ENCODE peak calls at places on chromosome 11, in four cellular contexts. One of them, this sample, is unnamed. For H3K4me1, the result is how much of the 10 kb centered on the place peaks cover.

GRCh38 chr11:18463439-18463838 is 7.8 kb downstream of the LDHAL6A start:
- DNase-seq in IMR-90: no peak
- DNase-seq in mesendoderm: no peak
- DNase-seq in H1: no peak
- DNase-seq in this sample: no peak

GRCh38 chr11:124644426-124645280 is 22.0 kb downstream of the TBRG1 start:
- DNase-seq in IMR-90: peak
- DNase-seq in mesendoderm: peak
- DNase-seq in H1: peak
- DNase-seq in this sample: peak

GRCh38 chr11:11220786-11221185 is 132.3 kb downstream of the CSNK2A3 start:
- DNase-seq in IMR-90: no peak
- DNase-seq in mesendoderm: peak
- DNase-seq in H1: no peak
- DNase-seq in this sample: no peak

GRCh38 chr11:33040127-33040861 is 922 bp downstream of the TCP11L1 start:
- DNase-seq in IMR-90: peak
- DNase-seq in mesendoderm: peak
- DNase-seq in H1: no peak
- DNase-seq in this sample: no peak

GRCh38 chr11:62484352-62484751 is 62.3 kb downstream of the AHNAK start:
- DNase-seq in IMR-90: no peak
- DNase-seq in mesendoderm: peak
- DNase-seq in H1: no peak
- DNase-seq in this sample: no peak

GRCh38 chr11:13923182-13923581 is 39.3 kb upstream of the SPON1 start:
- DNase-seq in IMR-90: no peak
- DNase-seq in mesendoderm: peak
- DNase-seq in H1: no peak
- DNase-seq in this sample: no peak

GRCh38 chr11:545171-545570 is 7.8 kb downstream of the LRRC56 start:
- DNase-seq in IMR-90: no peak
- DNase-seq in mesendoderm: no peak
- DNase-seq in H1: no peak
- DNase-seq in this sample: no peak

GRCh38 chr11:2586091-2586792 is 113.6 kb downstream of the KCNQ1OT1 start:
- DNase-seq in IMR-90: no peak
- DNase-seq in mesendoderm: no peak
- DNase-seq in H1: no peak
- DNase-seq in this sample: peak

GRCh38 chr11:94183886-94184264 is 55.2 kb downstream of the PANX1 start:
- DNase-seq in IMR-90: peak
- DNase-seq in mesendoderm: peak
- DNase-seq in H1: peak
- DNase-seq in this sample: peak

GRCh38 chr11:91926967-91927366 is 297.7 kb upstream of the FAT3 start:
- DNase-seq in IMR-90: no peak
- DNase-seq in mesendoderm: no peak
- DNase-seq in H1: no peak
- DNase-seq in this sample: no peak

GRCh38 chr11:79437274-79437980 is 3.4 kb downstream of the TENM4 start:
- DNase-seq in IMR-90: peak
- DNase-seq in mesendoderm: peak
- DNase-seq in H1: peak
- DNase-seq in this sample: peak

GRCh38 chr11:1203505-1204271 is 19.2 kb upstream of the MUC5B start:
- DNase-seq in IMR-90: no peak
- DNase-seq in mesendoderm: no peak
- DNase-seq in H1: no peak
- DNase-seq in this sample: peak

GRCh38 chr11:44338031-44338430 is 28.1 kb upstream of the ALX4 start:
- DNase-seq in IMR-90: no peak
- DNase-seq in mesendoderm: no peak
- DNase-seq in H1: no peak
- DNase-seq in this sample: no peak

GRCh38 chr11:46180741-46181140 is 59.5 kb upstream of the PHF21A start:
- DNase-seq in IMR-90: no peak
- DNase-seq in mesendoderm: no peak
- DNase-seq in H1: no peak
- DNase-seq in this sample: no peak

GRCh38 chr11:2671748-2672147 is 28.0 kb downstream of the KCNQ1OT1 start:
- DNase-seq in IMR-90: no peak
- DNase-seq in mesendoderm: no peak
- DNase-seq in H1: peak
- DNase-seq in this sample: no peak

GRCh38 chr11:61756452-61757212 is 4.2 kb downstream of the MYRF start:
- DNase-seq in IMR-90: peak
- DNase-seq in mesendoderm: peak
- DNase-seq in H1: no peak
- DNase-seq in this sample: no peak

GRCh38 chr11:11985016-11985715 is 23.3 kb downstream of the DKK3 start:
- DNase-seq in IMR-90: peak
- DNase-seq in mesendoderm: no peak
- DNase-seq in H1: no peak
- DNase-seq in this sample: peak

GRCh38 chr11:10864688-10865087 is 6.8 kb upstream of the ZBED5 start:
- DNase-seq in IMR-90: peak
- DNase-seq in mesendoderm: no peak
- DNase-seq in H1: no peak
- DNase-seq in this sample: no peak

GRCh38 chr11:16632295-16633200 is 105.9 kb upstream of the C11orf58 start:
- DNase-seq in IMR-90: peak
- DNase-seq in mesendoderm: peak
- DNase-seq in H1: peak
- DNase-seq in this sample: peak

GRCh38 chr11:44808053-44808753 is 81.4 kb downstream of the TSPAN18 start:
- DNase-seq in IMR-90: no peak
- DNase-seq in mesendoderm: no peak
- DNase-seq in H1: no peak
- DNase-seq in this sample: no peak

GRCh38 chr11:31863170-31863929 is 52.2 kb upstream of the PAX6 start:
- DNase-seq in IMR-90: no peak
- DNase-seq in mesendoderm: peak
- DNase-seq in H1: no peak
- DNase-seq in this sample: peak

GRCh38 chr11:68065841-68066240 is 27.0 kb downstream of the TCIRG1 start:
- DNase-seq in IMR-90: no peak
- DNase-seq in mesendoderm: no peak
- DNase-seq in H1: no peak
- DNase-seq in this sample: no peak

GRCh38 chr11:2750601-2751522 is 51.1 kb upstream of the KCNQ1OT1 start:
- DNase-seq in IMR-90: no peak
- DNase-seq in mesendoderm: no peak
- DNase-seq in H1: no peak
- DNase-seq in this sample: no peak

GRCh38 chr11:35183526-35183925 is 44.6 kb downstream of the CD44 start:
- DNase-seq in IMR-90: no peak
- DNase-seq in mesendoderm: no peak
- DNase-seq in H1: no peak
- DNase-seq in this sample: no peak
- H3K4me1 ChIP-seq in IMR-90: under half
- H3K4me1 ChIP-seq in mesendoderm: under half
- H3K4me1 ChIP-seq in H1: under half
- H3K4me1 ChIP-seq in this sample: under half

GRCh38 chr11:59078435-59078834 is 7.7 kb upstream of the GLYATL1B start:
- DNase-seq in IMR-90: no peak
- DNase-seq in mesendoderm: no peak
- DNase-seq in H1: no peak
- DNase-seq in this sample: no peak
- H3K4me2 ChIP-seq in IMR-90: no peak
- H3K4me2 ChIP-seq in mesendoderm: no peak
- H3K4me2 ChIP-seq in H1: no peak
- H3K4me2 ChIP-seq in this sample: no peak

DNA sequence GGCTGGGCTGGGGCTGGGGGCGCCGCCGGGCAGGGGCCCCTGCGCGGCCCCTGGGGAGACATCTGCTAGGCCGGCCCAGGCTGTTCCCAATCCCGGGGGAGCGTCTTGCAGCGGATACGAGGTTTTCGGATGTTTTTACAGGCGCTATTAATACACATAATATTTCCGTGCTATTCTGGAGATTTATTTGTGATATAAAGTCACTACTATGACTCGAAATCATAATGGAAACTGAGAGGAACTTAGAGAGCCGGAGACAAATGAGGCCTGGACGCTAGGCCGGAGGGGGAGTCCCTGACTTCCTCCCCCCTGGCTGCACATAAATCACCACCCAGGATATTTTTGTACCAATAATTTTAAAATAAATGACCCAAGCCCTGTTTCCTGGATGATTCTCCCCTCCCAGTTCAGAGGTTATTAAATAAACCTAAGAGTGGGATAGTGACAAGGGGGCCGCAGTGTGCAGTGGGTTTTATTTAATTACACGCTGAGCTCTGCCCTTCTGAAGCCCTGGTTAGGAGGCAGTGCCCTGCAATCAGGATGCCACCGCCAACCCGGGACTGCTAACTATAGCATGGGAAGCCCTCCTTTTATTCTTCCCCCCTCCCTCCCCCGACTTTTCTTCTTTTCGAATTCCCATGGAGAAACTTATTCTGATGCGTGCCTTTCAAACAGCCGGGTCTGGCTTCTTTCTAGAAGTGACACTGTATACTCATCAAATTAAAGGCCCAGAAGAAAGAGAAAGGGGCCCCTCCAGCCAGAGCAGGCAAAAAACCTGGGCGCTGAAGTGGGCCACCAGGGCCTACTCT is 91.5 kb upstream of the ANO1 start:
- DNase-seq in IMR-90: no peak
- DNase-seq in mesendoderm: no peak
- DNase-seq in H1: peak
- DNase-seq in this sample: no peak
- H3K56ac ChIP-seq in IMR-90: no peak
- H3K56ac ChIP-seq in mesendoderm: no peak
- H3K56ac ChIP-seq in H1: no peak
- H3K56ac ChIP-seq in this sample: no peak

GRCh38 chr11:81071641-81072040 is 1630.8 kb upstream of the TENM4 start:
- DNase-seq in IMR-90: no peak
- DNase-seq in mesendoderm: peak
- DNase-seq in H1: no peak
- DNase-seq in this sample: no peak
- H3K4me1 ChIP-seq in IMR-90: under half
- H3K4me1 ChIP-seq in mesendoderm: under half
- H3K4me1 ChIP-seq in H1: under half
- H3K4me1 ChIP-seq in this sample: under half

DNA sequence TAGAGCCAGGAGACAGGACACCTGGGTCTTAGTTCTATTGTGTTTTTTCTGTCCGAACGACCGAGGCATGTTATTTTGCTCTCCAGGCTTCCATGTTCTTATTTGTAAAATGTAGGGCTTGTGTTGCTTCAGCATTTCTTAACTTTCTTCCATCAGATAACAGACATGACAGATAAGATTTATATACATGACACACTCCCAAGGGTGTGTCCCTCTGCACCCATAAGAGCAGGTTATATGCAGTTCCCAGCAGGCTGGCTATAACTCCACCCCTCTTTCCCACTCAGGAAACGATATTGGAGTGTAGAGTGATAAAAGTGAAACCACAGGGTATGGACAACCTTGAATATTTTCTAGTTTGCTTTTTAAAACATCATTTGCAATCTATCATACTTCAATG is 65.8 kb downstream of the APIP start:
- DNase-seq in IMR-90: no peak
- DNase-seq in mesendoderm: no peak
- DNase-seq in H1: no peak
- DNase-seq in this sample: no peak
- H3K4me2 ChIP-seq in IMR-90: no peak
- H3K4me2 ChIP-seq in mesendoderm: no peak
- H3K4me2 ChIP-seq in H1: no peak
- H3K4me2 ChIP-seq in this sample: no peak

GRCh38 chr11:63991558-63991957 is 5.3 kb downstream of the OTUB1 start:
- DNase-seq in IMR-90: no peak
- DNase-seq in mesendoderm: no peak
- DNase-seq in H1: no peak
- DNase-seq in this sample: no peak

GRCh38 chr11:63986932-63987513 is 785 bp downstream of the OTUB1 start:
- DNase-seq in IMR-90: no peak
- DNase-seq in mesendoderm: no peak
- DNase-seq in H1: no peak
- DNase-seq in this sample: no peak

GRCh38 chr11:63986156-63986931 is at the start of gene OTUB1:
- DNase-seq in IMR-90: peak
- DNase-seq in mesendoderm: peak
- DNase-seq in H1: peak
- DNase-seq in this sample: peak

GRCh38 chr11:63985812-63986155 is 454 bp upstream of the OTUB1 start:
- DNase-seq in IMR-90: no peak
- DNase-seq in mesendoderm: no peak
- DNase-seq in H1: no peak
- DNase-seq in this sample: no peak
- H3K56ac ChIP-seq in IMR-90: peak
- H3K56ac ChIP-seq in mesendoderm: peak
- H3K56ac ChIP-seq in H1: peak
- H3K56ac ChIP-seq in this sample: no peak

GRCh38 chr11:64854534-64855502 is 10.4 kb upstream of the CDC42BPG start:
- DNase-seq in IMR-90: peak
- DNase-seq in mesendoderm: peak
- DNase-seq in H1: no peak
- DNase-seq in this sample: no peak

GRCh38 chr11:64857485-64857884 is 13.0 kb upstream of the CDC42BPG start:
- DNase-seq in IMR-90: no peak
- DNase-seq in mesendoderm: no peak
- DNase-seq in H1: no peak
- DNase-seq in this sample: no peak

GRCh38 chr11:64855596-64856304 is 11.3 kb upstream of the CDC42BPG start:
- DNase-seq in IMR-90: no peak
- DNase-seq in mesendoderm: no peak
- DNase-seq in H1: no peak
- DNase-seq in this sample: no peak

GRCh38 chr11:64858467-64859401 is 14.3 kb upstream of the CDC42BPG start:
- DNase-seq in IMR-90: no peak
- DNase-seq in mesendoderm: no peak
- DNase-seq in H1: no peak
- DNase-seq in this sample: no peak

DNA sequence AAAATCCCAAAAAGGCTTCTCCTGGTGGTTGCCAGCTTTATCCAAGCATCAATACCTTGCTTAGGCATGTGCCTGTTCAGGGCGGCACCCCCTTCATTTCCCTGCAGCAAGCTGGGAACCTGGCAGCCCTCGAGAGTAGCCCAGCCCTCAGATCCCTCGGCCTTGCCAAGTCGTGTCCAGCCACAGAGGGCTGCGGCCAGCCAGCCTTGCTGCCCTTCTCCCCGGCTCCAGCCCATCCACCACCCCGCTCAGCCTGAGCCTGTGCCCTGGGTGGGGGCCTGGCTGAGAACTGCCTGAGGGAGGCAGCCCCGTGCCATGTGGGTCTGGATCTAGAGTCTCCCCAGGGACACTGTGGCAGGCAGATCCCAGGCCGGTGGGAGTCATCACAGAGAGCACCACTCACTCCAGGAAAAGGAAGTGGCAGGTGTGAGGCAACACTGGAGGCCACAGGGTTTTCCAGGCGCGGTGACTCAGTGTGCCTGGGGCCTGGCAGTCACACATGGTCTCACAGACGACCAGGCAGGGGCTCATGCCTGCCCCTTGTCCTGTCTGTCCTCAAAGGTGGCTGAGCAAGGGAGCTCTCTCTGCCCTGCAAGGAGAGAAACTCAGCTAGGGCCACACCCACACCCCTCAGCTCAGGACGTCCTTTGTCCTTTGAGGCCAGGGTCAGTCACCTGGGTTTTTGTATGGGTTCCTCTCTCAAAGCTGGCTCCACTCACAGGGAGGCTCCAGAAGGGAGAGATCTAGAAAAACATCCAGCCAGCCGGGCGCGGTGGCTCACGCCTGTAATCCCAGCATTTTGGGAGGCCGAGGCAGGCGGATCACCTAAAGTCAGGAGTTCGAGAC is 12.2 kb upstream of the CDC42BPG start:
- DNase-seq in IMR-90: peak
- DNase-seq in mesendoderm: peak
- DNase-seq in H1: no peak
- DNase-seq in this sample: no peak
- H3K4me1 ChIP-seq in IMR-90: under half
- H3K4me1 ChIP-seq in mesendoderm: under half
- H3K4me1 ChIP-seq in H1: under half
- H3K4me1 ChIP-seq in this sample: under half

This sample was measured in H9.